ENCODE peak calls at places on chromosomes 3 and 15, in ten cellular contexts. N is T-helper 9 cell; C is AG08396; R is activated effector memory CD4-positive, alpha-beta T cell treated with anti-CD3 and anti-CD28 coated beads, Interleukin-2, amount 50 U/mL, for 16 hours; X is dorsolateral prefrontal cortex; B is caudate nucleus; G is skeletal muscle cell; Y is GM13976; I is activated CD4-positive, alpha-beta T cell treated with anti-CD3 and anti-CD28 coated beads, Interleukin-2, amount 50 U/mL, for 48 hours; K is cardiac muscle cell. L is an unnamed sample.

GRCh38 chr15:73755481-73755880 is 2.3 kb upstream of the INSYN1 start:
- DNase-seq in Y (no peak), R (no peak), N (no peak), B (no peak), K (no peak), X (no peak), I (no peak), G (no peak), C (no peak), L (no peak)

GRCh38 chr15:87715252-87715651 is 541.3 kb downstream of the NTRK3 start:
- DNase-seq in N (no peak), C (no peak), I (no peak), K (no peak), G (no peak), R (no peak), B (no peak), X (no peak), Y (no peak), L (no peak)

GRCh38 chr15:65189102-65189740 is 4.1 kb upstream of the CLPX start:
- DNase-seq in G (peak), B (no peak), K (peak), R (peak), I (peak), X (no peak), Y (peak), N (no peak), C (peak), L (peak)

GRCh38 chr3:125916376-125916978 is 52.5 kb upstream of the ROPN1B start:
- DNase-seq in R (peak), G (peak), Y (peak), N (peak), K (peak), X (peak), C (peak), I (no peak), B (peak), L (peak)

GRCh38 chr3:152438706-152439105 is 170.0 kb downstream of the MBNL1 start:
- DNase-seq in Y (no peak), G (no peak), X (no peak), C (no peak), B (no peak), I (no peak), N (no peak), R (no peak), K (no peak), L (no peak)

GRCh38 chr3:187531831-187532230 is 138.4 kb downstream of the SST start:
- DNase-seq in N (no peak), X (no peak), K (no peak), G (no peak), R (no peak), C (no peak), Y (no peak), I (no peak), B (no peak), L (no peak)

GRCh38 chr15:101702077-101702476 is 22.2 kb downstream of the TARS3 start:
- DNase-seq in K (no peak), Y (no peak), B (no peak), C (no peak), G (no peak), X (no peak), N (no peak), R (no peak), I (no peak), L (no peak)

GRCh38 chr3:164375538-164375937 is 702.8 kb downstream of the SI start:
- DNase-seq in X (no peak), Y (no peak), B (no peak), G (peak), C (no peak), R (no peak), I (no peak), N (no peak), K (no peak), L (no peak)

L was measured in small intestine.